ENCODE peak calls at places on chromosomes 5 and 9, in four cellular contexts. J is left ventricle myocardium inferior, Z is A549, L is gastrocnemius medialis. N is an unnamed sample.

GRCh38 chr9:107667700-107668099 is 178.1 kb upstream of the KLF4 start:
- DNase-seq in J (peak; percentile 34), Z (no peak), L (no peak), N (no peak)

GRCh38 chr5:88688242-88688959 is 194.6 kb downstream of the MEF2C start:
- DNase-seq in J (no peak), Z (no peak), L (no peak), N (no peak)

GRCh38 chr5:149125386-149125891 is 15.9 kb upstream of the ABLIM3 start:
- DNase-seq in J (no peak), Z (no peak), L (no peak), N (no peak)

GRCh38 chr5:57324888-57325287 is 151.0 kb downstream of the GPBP1 start:
- DNase-seq in J (no peak), Z (no peak), L (no peak), N (no peak)

GRCh38 chr9:20945269-20945668 is 86.2 kb downstream of the HACD4 start:
- DNase-seq in J (no peak), Z (no peak), L (no peak), N (no peak)

GRCh38 chr5:15600035-15600434 is 100.1 kb downstream of the FBXL7 start:
- DNase-seq in J (no peak), Z (no peak), L (no peak), N (no peak)

GRCh38 chr5:120512068-120512467 is 48.0 kb downstream of the PRR16 start:
- DNase-seq in J (no peak), Z (no peak), L (no peak), N (no peak)

GRCh38 chr5:172418847-172419810 is 35.2 kb downstream of the SH3PXD2B start:
- DNase-seq in J (peak; percentile 55), Z (no peak), L (peak; percentile 53), N (no peak)

GRCh38 chr9:113345165-113345564 is 4.2 kb upstream of the BSPRY start:
- DNase-seq in J (no peak), Z (no peak), L (no peak), N (no peak)

GRCh38 chr9:109507421-109507838 is 9.3 kb upstream of the PTPN3 start:
- DNase-seq in J (no peak), Z (peak; percentile 55), L (peak; percentile 97), N (peak; percentile 31)

GRCh38 chr5:11715797-11716196 is 188.4 kb downstream of the CTNND2 start:
- DNase-seq in J (no peak), Z (no peak), L (no peak), N (no peak)

GRCh38 chr9:96500696-96501660 is 51.0 kb downstream of the HABP4 start:
- DNase-seq in J (no peak), Z (no peak), L (no peak), N (no peak)

GRCh38 chr9:38337706-38338264 is 54.7 kb upstream of the ALDH1B1 start:
- DNase-seq in J (no peak), Z (no peak), L (no peak), N (peak; percentile 19)

GRCh38 chr5:136766456-136766855 is 401.1 kb upstream of the TRPC7 start:
- DNase-seq in J (no peak), Z (no peak), L (no peak), N (no peak)

GRCh38 chr9:92141144-92142129 is 26.2 kb upstream of the SPTLC1 start:
- DNase-seq in J (no peak), Z (no peak), L (no peak), N (no peak)

GRCh38 chr5:162209005-162209605 is 141.5 kb downstream of the GABRG2 start:
- DNase-seq in J (no peak), Z (no peak), L (no peak), N (no peak)

GRCh38 chr5:7728076-7728475 is 122.9 kb downstream of the CFAP90 start:
- DNase-seq in J (no peak), Z (no peak), L (no peak), N (no peak)

GRCh38 chr9:135075234-135076142 is 12.0 kb upstream of the OLFM1 start:
- DNase-seq in J (peak; percentile 63), Z (no peak), L (no peak), N (peak; percentile 74)

GRCh38 chr9:33230756-33231691 is 8.9 kb upstream of the SPINK4 start:
- DNase-seq in J (no peak), Z (no peak), L (no peak), N (no peak)

GRCh38 chr5:14581333-14581890 is at the start of gene OTULINL:
- DNase-seq in J (peak; percentile 90), Z (peak; percentile 71), L (peak; percentile 68), N (peak; percentile 46)

GRCh38 chr5:93299596-93300308 is 281.3 kb downstream of the NR2F1-AS1 start:
- DNase-seq in J (no peak), Z (no peak), L (no peak), N (no peak)

GRCh38 chr5:170080217-170080616 is 25.5 kb upstream of the FOXI1 start:
- DNase-seq in J (no peak), Z (no peak), L (no peak), N (no peak)

GRCh38 chr5:177308740-177309139 is 3.0 kb downstream of the MXD3 start:
- DNase-seq in J (no peak), Z (no peak), L (no peak), N (no peak)

GRCh38 chr5:177309351-177310191 is 2.1 kb downstream of the MXD3 start:
- DNase-seq in J (peak; percentile 66), Z (peak; percentile 78), L (peak; percentile 89), N (no peak)

GRCh38 chr5:177304392-177305119 is 957 bp downstream of the PRELID1 start:
- DNase-seq in J (no peak), Z (no peak), L (no peak), N (no peak)

GRCh38 chr5:177307544-177308363 is 3.9 kb downstream of the MXD3 start:
- DNase-seq in J (no peak), Z (no peak), L (no peak), N (no peak)

DNA sequence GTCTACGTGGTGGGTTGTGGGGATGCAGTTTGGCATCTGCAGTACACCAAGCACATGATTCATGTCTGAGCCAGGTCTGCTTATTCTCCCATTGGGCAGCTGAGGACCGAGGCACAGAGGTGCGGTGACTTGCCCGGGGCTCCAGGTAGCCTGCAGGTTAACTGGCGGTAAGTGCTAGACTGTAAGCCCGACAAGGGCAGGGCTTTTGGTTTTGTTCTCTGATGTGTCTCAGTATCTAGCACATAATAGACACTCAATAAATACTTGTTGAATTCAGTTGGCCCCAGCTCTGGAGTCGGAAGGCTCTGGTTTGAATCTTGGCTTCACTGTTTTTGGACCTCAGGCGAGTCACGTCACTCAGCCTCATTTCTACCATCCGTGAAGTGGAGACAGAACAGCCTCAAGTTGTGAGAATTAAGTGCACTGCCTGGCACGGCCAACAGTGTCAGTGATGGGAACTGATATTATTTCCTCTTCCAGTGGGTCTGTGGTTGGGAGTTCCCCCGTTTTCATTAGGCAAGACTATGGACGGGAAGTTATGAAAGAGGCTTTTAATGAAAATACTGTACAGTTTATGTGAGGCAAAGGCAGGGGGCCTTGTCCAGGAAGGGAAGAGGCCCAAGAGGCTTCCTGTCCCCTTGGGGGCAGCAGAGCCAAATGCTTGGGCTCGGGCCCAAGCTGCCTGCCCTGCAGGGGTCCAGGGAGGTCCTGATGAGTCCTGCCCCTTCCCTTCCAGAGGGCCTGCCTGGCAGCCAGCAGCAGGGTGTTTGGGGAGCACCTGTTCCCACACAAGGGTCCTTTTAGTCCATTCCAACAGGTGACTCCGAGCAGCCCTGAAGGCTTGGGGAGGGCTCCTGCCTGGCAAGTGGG is 3.3 kb downstream of the PRELID1 start:
- DNase-seq in J (no peak), Z (no peak), L (no peak), N (peak; percentile 68)
- TF ChIP-seq CTCF in J (no peak), Z (no peak), L (no peak), N (no peak)

GRCh38 chr9:69157751-69158466 is 16.2 kb upstream of the TJP2 start:
- DNase-seq in J (no peak), Z (no peak), L (no peak), N (no peak)
- TF ChIP-seq CTCF in J (peak; percentile 40), Z (peak; percentile 32), L (no peak), N (no peak)

DNA sequence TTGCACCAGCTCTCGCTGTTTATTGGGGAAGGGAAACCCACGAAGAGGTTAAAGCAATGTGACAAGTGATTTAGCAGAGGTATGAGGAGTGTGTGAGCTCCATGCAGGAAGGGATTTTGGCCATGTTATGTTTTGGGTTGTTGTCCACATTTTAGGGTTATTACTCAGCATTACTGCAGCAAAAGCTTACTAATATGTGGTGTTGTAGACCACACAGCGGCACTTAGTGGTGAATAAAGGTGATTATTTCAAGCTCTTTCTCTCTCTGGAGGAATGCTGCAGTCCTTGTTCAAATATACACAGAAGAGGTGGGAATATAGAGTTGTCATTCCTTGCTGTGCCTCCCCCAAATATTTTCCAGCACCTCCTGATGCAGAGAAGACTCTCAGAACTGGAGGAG is 29.7 kb upstream of the AKNA start:
- DNase-seq in J (no peak), Z (no peak), L (no peak), N (no peak)
- TF ChIP-seq CTCF in J (no peak), Z (no peak), L (no peak), N (no peak)

DNA sequence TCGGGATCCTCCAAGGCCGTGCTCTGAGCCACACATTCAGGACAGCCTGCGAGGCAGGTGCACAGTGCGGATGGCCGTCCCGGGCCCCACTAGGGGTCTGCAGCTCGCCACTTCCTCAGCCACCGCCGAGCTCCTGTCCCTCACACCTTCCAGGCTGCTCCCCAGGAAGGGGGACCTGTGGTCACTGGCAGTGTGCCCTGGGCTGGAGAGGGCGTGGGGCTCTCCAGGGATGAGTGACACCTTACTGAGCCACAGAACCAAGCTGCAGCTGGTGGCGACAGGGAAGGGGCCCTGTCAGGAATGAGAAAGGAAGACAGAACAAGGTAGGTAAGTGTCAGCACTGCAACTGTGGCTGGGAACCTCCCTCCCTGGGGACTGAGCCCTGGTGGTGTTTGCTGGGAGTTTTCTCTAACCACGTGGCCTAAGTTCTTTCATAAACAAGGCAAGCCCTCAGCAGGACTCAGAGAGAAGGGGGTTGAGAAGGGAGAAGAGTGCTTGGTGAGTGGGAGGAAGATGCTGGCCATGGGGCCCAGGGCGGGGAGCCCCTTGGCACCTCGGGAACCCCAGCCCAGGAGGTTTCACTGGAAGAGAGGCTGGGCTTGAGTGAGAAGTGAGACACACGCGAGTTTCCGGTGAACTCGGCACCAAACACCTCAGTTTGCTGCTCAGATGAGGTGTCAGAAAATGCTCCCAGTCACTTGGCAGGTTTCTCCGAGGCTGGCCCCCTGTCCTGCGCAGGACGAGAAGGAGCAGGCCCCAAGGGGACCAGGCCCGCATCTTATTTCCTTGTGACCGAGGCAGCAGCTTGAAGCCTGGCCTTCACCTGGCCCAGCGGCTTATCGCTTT is 5.2 kb downstream of the IL13 start:
- DNase-seq in J (no peak), Z (no peak), L (no peak), N (no peak)
- TF ChIP-seq CTCF in J (no peak), Z (no peak), L (no peak), N (no peak)